ENCODE peak calls at places on chromosomes 12 and 14, in six cellular contexts. S is stomach, O is A549, A is lower leg skin, W is GM12892, H is transverse colon. C is an unnamed sample.

GRCh38 chr12:110846615-110847566 is at the start of gene CCDC63:
- DNase-seq in S (peak; percentile 58), O (peak; percentile 75), A (peak; percentile 88), W (peak; percentile 53), H (peak; percentile 60), C (no peak)

GRCh38 chr12:108721824-108722223 is 9.5 kb downstream of the CORO1C start:
- DNase-seq in S (no peak), O (no peak), A (no peak), W (no peak), H (no peak), C (no peak)

GRCh38 chr12:17326649-17327048 is 720.7 kb upstream of the LMO3 start:
- DNase-seq in S (no peak), O (no peak), A (no peak), W (no peak), H (no peak), C (no peak)

GRCh38 chr14:93269341-93270068 is 62.4 kb downstream of the UBR7 start:
- DNase-seq in S (no peak), O (peak; percentile 84), A (no peak), W (no peak), H (no peak), C (no peak)

GRCh38 chr12:83265798-83266197 is 579.1 kb downstream of the TMTC2 start:
- DNase-seq in S (no peak), O (peak; percentile 2), A (no peak), W (no peak), H (no peak), C (no peak)

GRCh38 chr12:27794818-27795584 is 15.0 kb upstream of the MANSC4 start:
- DNase-seq in S (no peak), O (no peak), A (no peak), W (no peak), H (no peak), C (no peak)

GRCh38 chr12:114306646-114307045 is 99.3 kb downstream of the TBX5 start:
- DNase-seq in S (no peak), O (no peak), A (no peak), W (no peak), H (no peak), C (no peak)

GRCh38 chr12:62540354-62540753 is 73.7 kb downstream of the MON2 start:
- DNase-seq in S (no peak), O (no peak), A (no peak), W (no peak), H (no peak), C (no peak)

GRCh38 chr14:68039593-68039992 is 220.0 kb downstream of the RAD51B start:
- DNase-seq in S (no peak), O (no peak), A (no peak), W (no peak), H (no peak), C (no peak)

GRCh38 chr12:106760184-106760531 is 14.3 kb upstream of the RIC8B start:
- DNase-seq in S (no peak), O (no peak), A (no peak), W (peak; percentile 53), H (peak; percentile 31), C (no peak)

GRCh38 chr12:114746297-114747074 is 62.5 kb upstream of the TBX3 start:
- DNase-seq in S (no peak), O (no peak), A (no peak), W (no peak), H (no peak), C (no peak)

GRCh38 chr12:70178038-70178437 is 65.2 kb upstream of the CNOT2 start:
- DNase-seq in S (no peak), O (no peak), A (no peak), W (no peak), H (no peak), C (no peak)

GRCh38 chr12:109056891-109057290 is 4.5 kb downstream of the USP30 start:
- DNase-seq in S (no peak), O (no peak), A (no peak), W (no peak), H (no peak), C (no peak)

GRCh38 chr12:131675126-131676080 is 35.5 kb upstream of the SFSWAP start:
- DNase-seq in S (no peak), O (no peak), A (peak; percentile 59), W (no peak), H (no peak), C (peak; percentile 56)

GRCh38 chr12:52604859-52605258 is 3.6 kb upstream of the KRT72 start:
- DNase-seq in S (no peak), O (peak; percentile 27), A (no peak), W (no peak), H (no peak), C (peak; percentile 46)

GRCh38 chr12:117649796-117650195 is 288.4 kb upstream of the NOS1 start:
- DNase-seq in S (no peak), O (no peak), A (no peak), W (no peak), H (no peak), C (no peak)

GRCh38 chr12:11576104-11576503 is 73.4 kb upstream of the ETV6 start:
- DNase-seq in S (no peak), O (peak; percentile 22), A (no peak), W (no peak), H (no peak), C (no peak)

GRCh38 chr12:85016423-85016822 is 19.7 kb downstream of the TSPAN19 start:
- DNase-seq in S (no peak), O (peak; percentile 78), A (no peak), W (no peak), H (no peak), C (no peak)

GRCh38 chr12:114018669-114019068 is 52.5 kb upstream of the RBM19 start:
- DNase-seq in S (no peak), O (peak; percentile 20), A (no peak), W (no peak), H (no peak), C (no peak)

GRCh38 chr12:51449569-51450246 is 25.1 kb downstream of the SLC4A8 start:
- DNase-seq in S (no peak), O (no peak), A (no peak), W (no peak), H (no peak), C (no peak)

GRCh38 chr14:63134801-63135200 is 69.4 kb upstream of the RHOJ start:
- DNase-seq in S (no peak), O (peak; percentile 4), A (no peak), W (no peak), H (no peak), C (no peak)

GRCh38 chr12:118063567-118064391 is 2.8 kb upstream of the WSB2 start:
- DNase-seq in S (no peak), O (no peak), A (no peak), W (no peak), H (no peak), C (no peak)

GRCh38 chr12:1865284-1865866 is 45.0 kb downstream of the LRTM2 start:
- DNase-seq in S (peak; percentile 10), O (no peak), A (peak; percentile 70), W (no peak), H (no peak), C (no peak)

DNA sequence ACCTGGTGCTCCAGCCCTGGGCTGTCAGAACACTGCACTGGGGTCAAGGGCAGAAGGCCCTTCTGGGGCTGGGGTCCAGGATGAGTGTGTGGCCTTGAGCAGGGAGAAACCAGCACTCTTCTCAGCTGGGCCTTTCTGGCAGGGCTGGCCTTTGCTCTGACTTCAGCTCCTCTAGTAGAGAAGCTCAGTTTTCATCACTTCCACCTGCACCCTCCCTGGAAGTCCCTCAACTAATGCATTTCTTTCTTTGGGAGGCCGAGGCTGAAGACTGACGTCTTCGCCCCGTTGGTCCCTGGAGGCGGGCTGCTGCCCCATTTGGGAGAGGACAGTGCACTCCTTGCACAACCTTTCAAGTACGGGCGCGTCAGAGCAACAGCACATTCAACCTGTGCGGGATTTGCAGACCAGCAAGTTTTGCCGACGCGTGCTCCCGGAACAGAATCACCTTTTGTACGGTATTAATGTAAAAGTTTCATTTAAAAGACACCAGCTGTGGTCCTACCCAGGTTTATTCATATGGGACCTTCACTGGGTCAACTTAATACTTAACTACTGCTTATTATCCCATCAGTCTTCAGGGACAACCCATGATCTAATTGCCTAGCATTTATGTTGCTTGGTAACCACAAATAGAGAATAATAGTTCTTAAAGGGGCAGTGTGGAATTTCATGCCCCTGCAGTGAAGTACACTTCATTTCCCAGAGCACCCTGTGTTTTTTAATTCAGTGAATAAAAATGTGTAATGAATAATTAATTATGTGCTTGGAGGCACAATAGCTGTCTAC is 134.9 kb upstream of the VRK1 start:
- DNase-seq in S (no peak), O (peak; percentile 9), A (no peak), W (no peak), H (no peak), C (peak; percentile 62)
- TF ChIP-seq POLR2A in S (no peak), O (no peak), A (no peak), W (no peak), H (no peak), C (no peak)

GRCh38 chr12:56300644-56301464 is 724 bp upstream of the CS start:
- DNase-seq in S (no peak), O (no peak), A (no peak), W (no peak), H (no peak), C (no peak)
- TF ChIP-seq POLR2A in S (no peak), O (no peak), A (no peak), W (no peak), H (no peak), C (no peak)

GRCh38 chr12:66453837-66454236 is 151.5 kb downstream of the HELB start:
- DNase-seq in S (no peak), O (no peak), A (no peak), W (no peak), H (no peak), C (no peak)

GRCh38 chr12:66447643-66448042 is 145.3 kb downstream of the HELB start:
- DNase-seq in S (no peak), O (no peak), A (no peak), W (no peak), H (no peak), C (no peak)

GRCh38 chr12:66449531-66449930 is 147.2 kb downstream of the HELB start:
- DNase-seq in S (no peak), O (no peak), A (no peak), W (no peak), H (no peak), C (no peak)

GRCh38 chr12:66456622-66457021 is 154.3 kb downstream of the HELB start:
- DNase-seq in S (no peak), O (no peak), A (no peak), W (no peak), H (no peak), C (no peak)

DNA sequence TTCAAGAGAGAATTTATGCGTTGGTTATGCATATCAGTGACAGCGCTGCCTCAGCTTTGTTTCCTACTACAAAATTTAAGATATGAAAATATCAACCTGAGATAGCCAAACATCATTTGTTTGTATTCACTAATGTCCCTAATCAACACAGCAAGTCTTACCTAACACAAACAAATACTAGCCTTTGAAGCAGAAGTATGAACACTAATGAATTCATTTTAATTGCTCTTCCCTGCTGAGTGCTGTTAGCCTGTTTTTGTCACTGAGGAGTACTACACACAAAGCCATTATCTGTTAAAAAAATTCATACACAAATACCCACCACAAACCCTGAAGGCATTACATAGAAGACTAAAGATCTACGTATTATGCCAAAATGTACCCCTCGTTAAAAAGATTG is 150.8 kb downstream of the HELB start:
- DNase-seq in S (no peak), O (no peak), A (no peak), W (no peak), H (no peak), C (no peak)
- TF ChIP-seq POLR2A in S (no peak), O (no peak), A (no peak), W (no peak), H (no peak), C (no peak)

DNA sequence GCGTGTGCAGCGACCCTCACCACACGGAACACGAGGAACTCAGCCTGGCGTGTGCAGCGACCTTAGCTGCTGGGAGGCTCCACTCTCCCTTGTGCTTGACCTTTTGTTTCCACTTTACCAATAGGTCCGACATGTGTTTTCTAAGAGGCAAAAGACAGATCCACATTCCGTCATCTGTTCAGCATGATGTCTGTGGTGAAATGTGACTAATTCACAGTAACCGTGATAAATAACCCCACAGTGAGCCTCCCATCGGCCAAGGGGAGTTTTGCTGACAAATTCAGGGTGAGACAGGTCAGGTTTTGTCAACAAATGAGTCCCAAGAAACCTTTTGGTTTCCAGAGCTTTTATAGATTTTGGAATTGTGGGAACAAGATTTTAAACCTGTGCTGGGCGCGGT is 55.9 kb downstream of the MOK start:
- DNase-seq in S (no peak), O (no peak), A (no peak), W (no peak), H (no peak), C (no peak)
- TF ChIP-seq POLR2A in S (no peak), O (no peak), A (no peak), W (no peak), H (no peak), C (no peak)